ENCODE peak calls at places on chromosomes 2 and 18, in four cellular contexts. E, Y, M and C are unnamed samples.

GRCh38 chr2:134611316-134611715 is 107.5 kb downstream of the TMEM163 start:
- DNase-seq in M (no peak), E (no peak), Y (no peak), C (no peak)

GRCh38 chr2:201070966-201071304 is 536 bp downstream of the HYCC2 start:
- DNase-seq in Y (no peak), E (peak; percentile 18), M (peak; percentile 35), C (no peak)

GRCh38 chr2:232523682-232524597 is 2.0 kb upstream of the CHRND start:
- DNase-seq in Y (no peak), E (peak; percentile 72), M (peak; percentile 65), C (peak; percentile 84)

GRCh38 chr2:116696223-116696622 is 1118.3 kb upstream of the DDX18 start:
- DNase-seq in M (no peak), E (no peak), Y (no peak), C (no peak)

GRCh38 chr18:35361570-35362321 is 15.4 kb downstream of the ZNF396 start:
- DNase-seq in Y (no peak), M (no peak), E (no peak), C (no peak)

GRCh38 chr2:158391361-158391760 is 65.2 kb downstream of the CCDC148 start:
- DNase-seq in Y (no peak), E (no peak), M (no peak), C (no peak)

GRCh38 chr2:27833931-27834330 is 56.3 kb downstream of the RBKS start:
- DNase-seq in M (no peak), Y (no peak), E (no peak), C (no peak)

GRCh38 chr18:64259871-64260270 is 111.0 kb upstream of the LINC00305 start:
- DNase-seq in E (no peak), Y (no peak), M (no peak), C (no peak)

GRCh38 chr2:175854665-175855064 is 147.4 kb downstream of the LNPK start:
- DNase-seq in Y (no peak), M (no peak), E (no peak), C (no peak)

GRCh38 chr2:174563530-174564282 is 33.9 kb downstream of the WIPF1 start:
- DNase-seq in E (no peak), Y (no peak), M (no peak), C (no peak)

GRCh38 chr2:104766683-104767082 is 87.2 kb upstream of the POU3F3 start:
- DNase-seq in M (no peak), Y (no peak), E (no peak), C (peak; percentile 31)

GRCh38 chr2:54457326-54458023 is 1.3 kb downstream of the SPTBN1 start:
- DNase-seq in Y (no peak), E (no peak), M (peak; percentile 59), C (peak; percentile 69)

GRCh38 chr2:223696719-223697118 is 94.6 kb upstream of the SCG2 start:
- DNase-seq in Y (no peak), M (peak; percentile 41), E (no peak), C (no peak)

GRCh38 chr2:43840961-43841360 is 2.2 kb downstream of the ABCG8 start:
- DNase-seq in E (no peak), Y (no peak), M (no peak), C (no peak)

GRCh38 chr18:34976534-34976898 is 64.7 kb upstream of the MAPRE2 start:
- DNase-seq in E (no peak), M (no peak), Y (no peak), C (no peak)

GRCh38 chr2:194385376-194385775 is 1271.7 kb upstream of the SLC39A10 start:
- DNase-seq in M (no peak), Y (no peak), E (no peak), C (no peak)

GRCh38 chr2:195594248-195594647 is 62.8 kb upstream of the SLC39A10 start:
- DNase-seq in E (no peak), Y (no peak), M (no peak), C (no peak)

GRCh38 chr2:7994397-7994951 is 687.4 kb upstream of the ID2 start:
- DNase-seq in Y (no peak), E (no peak), M (no peak), C (no peak)

GRCh38 chr2:210233487-210233886 is 8.2 kb upstream of the ACADL start:
- DNase-seq in M (no peak), E (no peak), Y (no peak), C (no peak)

GRCh38 chr18:11669271-11669947 is 19.7 kb upstream of the GNAL start:
- DNase-seq in E (no peak), Y (no peak), M (no peak), C (no peak)
- TF ChIP-seq CBFB in E (no peak), Y (no peak), M (no peak), C (no peak)

GRCh38 chr2:149226790-149227189 is 103.6 kb upstream of the LYPD6 start:
- DNase-seq in E (no peak), M (peak; percentile 5), Y (no peak), C (no peak)

GRCh38 chr2:149221898-149222297 is 108.5 kb upstream of the LYPD6 start:
- DNase-seq in M (no peak), Y (no peak), E (no peak), C (no peak)

GRCh38 chr2:149224458-149224857 is 105.9 kb upstream of the LYPD6 start:
- DNase-seq in M (no peak), Y (no peak), E (no peak), C (no peak)

GRCh38 chr2:149223472-149224062 is 106.8 kb upstream of the LYPD6 start:
- DNase-seq in Y (no peak), E (no peak), M (no peak), C (peak; percentile 28)

DNA sequence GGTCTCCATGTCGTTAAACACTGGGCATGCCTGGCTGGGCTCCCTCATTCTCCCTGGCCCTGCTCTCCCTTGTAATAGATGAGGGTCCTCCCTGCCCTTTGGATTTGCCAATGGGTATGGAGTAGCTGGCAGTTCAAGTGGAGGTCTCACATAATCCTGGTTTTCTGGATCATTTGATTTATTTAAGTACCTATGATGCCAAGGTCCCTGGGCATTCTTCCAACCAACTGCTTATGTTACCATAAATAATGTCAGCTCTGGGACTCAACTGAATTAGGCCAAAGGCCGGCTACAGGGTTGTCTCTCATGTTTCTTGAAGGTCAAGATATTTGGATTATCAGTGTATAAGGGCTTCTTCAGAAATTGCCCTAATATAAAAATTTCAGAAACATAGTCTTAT is 104.9 kb upstream of the LYPD6 start:
- DNase-seq in M (no peak), E (no peak), Y (no peak), C (no peak)
- TF ChIP-seq NR2C2 in M (no peak), E (no peak), Y (no peak), C (no peak)

DNA sequence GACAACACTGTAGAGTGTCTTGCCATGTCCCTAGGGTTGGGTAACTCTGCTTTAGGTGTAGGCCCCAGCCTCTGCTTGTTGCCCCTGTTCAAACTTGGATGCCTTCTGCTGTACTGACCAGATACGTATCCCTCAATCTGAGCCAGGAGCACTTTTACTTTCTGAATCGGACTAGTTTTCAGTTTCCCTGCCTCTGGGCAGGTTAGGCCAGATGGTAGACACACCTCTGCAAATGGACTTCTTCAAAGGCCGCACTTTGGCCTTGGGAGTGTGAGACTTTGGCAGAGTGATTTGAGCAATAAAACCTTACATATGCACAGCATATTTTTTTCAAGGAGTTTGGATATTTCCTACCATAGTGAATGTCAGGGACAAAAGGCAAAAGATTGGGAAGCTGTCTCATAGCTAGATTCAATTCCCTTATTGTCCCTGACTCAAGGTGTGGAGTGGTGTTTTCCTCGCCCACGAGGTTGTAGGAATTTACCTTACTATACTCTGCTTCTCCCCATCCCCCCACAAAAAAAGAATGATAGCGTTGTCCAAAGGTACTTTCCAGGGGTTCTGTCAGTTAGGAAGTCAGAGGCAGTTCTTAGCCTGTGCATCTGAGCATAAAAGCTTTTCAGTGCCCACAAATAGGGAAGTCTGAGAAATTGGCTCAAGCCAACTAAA is 15.3 kb upstream of the PARD3B start:
- DNase-seq in E (no peak), M (no peak), Y (peak; percentile 8), C (no peak)
- TF ChIP-seq MAX in E (no peak), M (no peak), Y (no peak), C (no peak)

GRCh38 chr2:31384771-31385276 is 29.7 kb downstream of the XDH start:
- DNase-seq in M (no peak), E (no peak), Y (no peak), C (no peak)
- TF ChIP-seq CBFB in M (no peak), E (no peak), Y (no peak), C (no peak)

GRCh38 chr2:30631051-30631671 is 176.1 kb downstream of the CAPN13 start:
- DNase-seq in E (peak; percentile 26), M (no peak), Y (peak; percentile 48), C (no peak)
- TF ChIP-seq NR2C2 in E (no peak), M (no peak), Y (no peak), C (no peak)

DNA sequence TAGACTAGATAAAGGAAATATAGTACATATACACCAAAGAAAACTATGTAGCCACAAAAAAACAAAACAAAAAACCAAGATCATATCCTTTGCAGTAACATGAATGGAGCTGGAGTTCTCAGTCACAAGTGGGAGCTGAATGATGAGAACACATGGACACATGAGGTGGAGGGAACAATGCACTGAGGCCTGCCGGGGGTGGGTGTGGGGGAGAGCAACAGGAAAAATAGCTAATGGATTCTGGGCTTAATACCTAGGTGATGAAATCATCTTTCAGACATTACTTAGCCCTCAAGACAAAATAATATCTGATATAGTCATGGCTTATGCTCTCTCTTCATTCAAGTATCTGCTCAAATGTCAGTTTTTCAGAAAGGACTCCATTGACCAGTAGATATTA is 930.6 kb downstream of the LRP1B start:
- DNase-seq in M (no peak), E (no peak), Y (no peak), C (no peak)
- TF ChIP-seq MAX in M (no peak), E (no peak), Y (no peak), C (no peak)

DNA sequence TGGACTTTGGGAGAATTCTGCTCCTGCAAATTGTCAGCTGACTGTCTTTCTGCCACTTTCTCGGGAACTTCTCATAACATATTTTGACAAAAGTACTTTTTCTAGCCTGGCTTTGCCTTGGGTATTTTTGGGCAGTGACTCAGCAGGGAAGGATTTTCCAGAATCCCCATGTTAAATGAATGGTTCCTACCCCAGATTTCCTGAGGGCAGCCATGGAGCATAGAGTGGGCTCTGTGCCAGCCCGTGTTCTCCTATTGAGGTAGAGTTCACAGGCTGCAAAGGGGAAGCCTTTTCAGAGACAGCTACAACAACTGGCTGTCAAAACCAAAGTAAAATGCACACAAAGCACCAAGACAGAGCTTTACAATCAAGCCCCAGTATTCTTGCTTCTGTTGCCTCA is 59.8 kb downstream of the BMP10 start:
- DNase-seq in E (no peak), Y (no peak), M (no peak), C (no peak)
- TF ChIP-seq CBFB in E (no peak), Y (no peak), M (no peak), C (no peak)

DNA sequence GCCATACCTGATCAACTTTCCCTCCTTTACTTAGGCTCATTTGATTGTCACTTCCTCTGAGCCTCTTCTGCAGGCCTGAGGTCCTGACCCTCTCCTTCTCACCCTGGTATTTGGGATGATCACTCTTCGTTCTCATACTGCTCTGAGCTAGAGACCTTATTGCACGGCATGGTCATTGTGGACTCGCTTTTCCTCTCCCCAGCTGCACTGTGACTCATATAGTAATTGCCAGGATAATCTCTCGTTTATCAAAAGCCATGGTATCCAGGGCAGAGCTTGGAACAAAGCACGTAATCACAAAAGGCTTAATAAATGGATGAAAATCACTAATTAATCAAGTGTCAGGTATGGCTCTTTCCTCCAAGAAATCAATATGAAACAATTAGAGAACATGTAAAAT is 40.9 kb upstream of the TRIB2 start:
- DNase-seq in E (no peak), M (no peak), Y (no peak), C (no peak)
- TF ChIP-seq NR2C2 in E (no peak), M (no peak), Y (no peak), C (no peak)